ENCODE peak calls at places on chromosomes 6 and 20, in six cellular contexts. K, U, P, Y, J and O are unnamed samples.

GRCh38 chr6:39808934-39809333 is 16.8 kb downstream of the DAAM2 start:
- DNase-seq in K (no peak), U (no peak), P (no peak), Y (no peak), J (no peak), O (no peak)

GRCh38 chr6:5514353-5514752 is 253.0 kb downstream of the FARS2 start:
- DNase-seq in K (no peak), U (no peak), P (no peak), Y (no peak), J (no peak), O (no peak)

GRCh38 chr6:16909599-16910360 is 148.5 kb upstream of the ATXN1 start:
- DNase-seq in K (no peak), U (no peak), P (no peak), Y (no peak), J (no peak), O (no peak)

GRCh38 chr20:9532069-9532809 is 17.8 kb downstream of the LAMP5 start:
- DNase-seq in K (no peak), U (no peak), P (peak; percentile 35), Y (no peak), J (no peak), O (no peak)

GRCh38 chr20:47220161-47220582 is 136.3 kb downstream of the ZMYND8 start:
- DNase-seq in K (no peak), U (no peak), P (no peak), Y (peak; percentile 53), J (no peak), O (no peak)

GRCh38 chr20:37519508-37520416 is 1.3 kb upstream of the NNAT start:
- DNase-seq in K (no peak), U (peak; percentile 81), P (no peak), Y (no peak), J (no peak), O (no peak)

GRCh38 chr20:49210101-49210749 is 9.0 kb upstream of the DDX27 start:
- DNase-seq in K (no peak), U (no peak), P (no peak), Y (no peak), J (no peak), O (no peak)

GRCh38 chr6:100592929-100593328 is 128.2 kb upstream of the SIM1 start:
- DNase-seq in K (no peak), U (no peak), P (no peak), Y (no peak), J (no peak), O (no peak)

GRCh38 chr20:54188132-54188835 is 14.5 kb upstream of the CYP24A1 start:
- DNase-seq in K (no peak), U (no peak), P (no peak), Y (no peak), J (no peak), O (no peak)

GRCh38 chr20:1718604-1719384 is 61.2 kb upstream of the SIRPG start:
- DNase-seq in K (no peak), U (peak; percentile 80), P (peak; percentile 98), Y (no peak), J (peak; percentile 59), O (peak; percentile 28)

GRCh38 chr6:44377484-44377883 is 10.0 kb upstream of the CDC5L start:
- DNase-seq in K (no peak), U (no peak), P (no peak), Y (no peak), J (no peak), O (no peak)

GRCh38 chr6:44576132-44576601 is 188.7 kb downstream of the CDC5L start:
- DNase-seq in K (no peak), U (no peak), P (no peak), Y (no peak), J (no peak), O (no peak)

GRCh38 chr6:30643656-30644055 is 3.3 kb upstream of the C6orf136 start:
- DNase-seq in K (no peak), U (no peak), P (no peak), Y (no peak), J (no peak), O (no peak)

GRCh38 chr20:50758469-50758868 is 27.1 kb downstream of the PARD6B start:
- DNase-seq in K (no peak), U (no peak), P (peak; percentile 32), Y (no peak), J (no peak), O (no peak)

GRCh38 chr20:4064118-4064962 is 49.0 kb upstream of the RNF24 start:
- DNase-seq in K (peak; percentile 82), U (peak; percentile 96), P (peak; percentile 74), Y (peak; percentile 73), J (peak; percentile 93), O (peak; percentile 85)

GRCh38 chr20:513429-513828 is 30.2 kb downstream of the CSNK2A1 start:
- DNase-seq in K (no peak), U (no peak), P (no peak), Y (no peak), J (no peak), O (no peak)

GRCh38 chr6:168232528-168232927 is 87.0 kb downstream of the DACT2 start:
- DNase-seq in K (no peak), U (no peak), P (no peak), Y (peak; percentile 41), J (no peak), O (no peak)

GRCh38 chr6:16669227-16669626 is 92.0 kb downstream of the ATXN1 start:
- DNase-seq in K (no peak), U (no peak), P (peak; percentile 88), Y (no peak), J (no peak), O (no peak)

GRCh38 chr6:81613606-81614005 is 138.9 kb downstream of the TENT5A start:
- DNase-seq in K (no peak), U (no peak), P (peak; percentile 75), Y (no peak), J (no peak), O (no peak)

GRCh38 chr6:131917318-131917717 is 33.9 kb downstream of the CCN2 start:
- DNase-seq in K (no peak), U (no peak), P (no peak), Y (no peak), J (no peak), O (no peak)

GRCh38 chr6:161598896-161599295 is 325.0 kb upstream of the AGPAT4 start:
- DNase-seq in K (no peak), U (no peak), P (no peak), Y (no peak), J (no peak), O (no peak)

GRCh38 chr20:57260065-57260958 is 6.1 kb downstream of the BMP7 start:
- DNase-seq in K (no peak), U (no peak), P (no peak), Y (no peak), J (no peak), O (no peak)
- H3K27me3 ChIP-seq in K (peaks cover 29% of the 10 kb centered on the region), U (peaks cover 58% of the 10 kb centered on the region), P (peaks cover 34% of the 10 kb centered on the region), Y (peaks cover 20% of the 10 kb centered on the region), J (peaks cover 84% of the 10 kb centered on the region), O (no peaks in the 10 kb centered on the region)

GRCh38 chr6:47718571-47718970 is 20.2 kb downstream of the ADGRF4 start:
- DNase-seq in K (no peak), U (no peak), P (no peak), Y (no peak), J (no peak), O (no peak)
- H3K27me3 ChIP-seq in K (no peaks in the 10 kb centered on the region), U (no peaks in the 10 kb centered on the region), P (no peaks in the 10 kb centered on the region), Y (no peaks in the 10 kb centered on the region), J (no peaks in the 10 kb centered on the region), O (no peaks in the 10 kb centered on the region)

GRCh38 chr6:98821739-98822405 is 12.5 kb upstream of the POU3F2 start:
- DNase-seq in K (no peak), U (no peak), P (no peak), Y (no peak), J (no peak), O (no peak)
- H3K27me3 ChIP-seq in K (peaks cover 60% of the 10 kb centered on the region), U (peaks cover 41% of the 10 kb centered on the region), P (peaks cover 30% of the 10 kb centered on the region), Y (peaks cover 23% of the 10 kb centered on the region), J (peaks cover 69% of the 10 kb centered on the region), O (peaks cover 10% of the 10 kb centered on the region)

GRCh38 chr6:41371992-41372525 is 36.7 kb downstream of the NCR2 start:
- DNase-seq in K (no peak), U (no peak), P (no peak), Y (peak; percentile 46), J (no peak), O (no peak)
- H3K27me3 ChIP-seq in K (peaks cover 67% of the 10 kb centered on the region), U (peaks cover 55% of the 10 kb centered on the region), P (peaks cover 44% of the 10 kb centered on the region), Y (peaks cover 76% of the 10 kb centered on the region), J (peaks cover 89% of the 10 kb centered on the region), O (peaks cover 8% of the 10 kb centered on the region)

GRCh38 chr20:13220194-13220856 is 749 bp upstream of the ISM1 start:
- DNase-seq in K (peak; percentile 60), U (peak; percentile 86), P (peak; percentile 15), Y (peak; percentile 78), J (peak; percentile 82), O (peak; percentile 43)

GRCh38 chr20:13221673-13222318 is 722 bp downstream of the ISM1 start:
- DNase-seq in K (no peak), U (peak; percentile 74), P (peak; percentile 46), Y (peak; percentile 75), J (peak; percentile 40), O (peak; percentile 40)

GRCh38 chr20:13220857-13221297 is at the start of gene ISM1:
- DNase-seq in K (no peak), U (no peak), P (no peak), Y (peak; percentile 41), J (peak; percentile 29), O (no peak)

GRCh38 chr20:13222319-13222716 is 1.2 kb downstream of the ISM1 start:
- DNase-seq in K (no peak), U (no peak), P (no peak), Y (no peak), J (no peak), O (no peak)

DNA sequence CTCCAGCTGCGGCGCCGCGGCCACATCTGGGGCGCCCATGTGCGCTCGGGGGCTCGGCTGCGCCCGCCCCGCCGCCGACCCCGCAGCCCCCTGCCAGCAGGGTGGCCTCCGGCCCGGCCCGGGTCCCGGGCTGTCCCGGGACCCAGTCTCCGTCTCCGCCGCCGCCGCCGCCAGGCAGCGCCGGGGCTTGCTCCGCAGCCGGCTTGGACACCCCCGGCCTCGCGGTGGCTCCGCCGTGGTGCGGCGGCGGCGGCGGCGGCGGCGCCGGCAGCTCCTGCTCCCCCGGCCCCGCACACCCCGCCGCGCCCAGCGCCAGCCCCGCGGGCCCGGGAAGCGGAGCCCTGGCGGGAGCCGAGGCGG is 219 bp downstream of the ISM1 start:
- DNase-seq in K (no peak), U (no peak), P (no peak), Y (no peak), J (no peak), O (no peak)
- H3K27me3 ChIP-seq in K (peaks cover 16% of the 10 kb centered on the region), U (peaks cover 40% of the 10 kb centered on the region), P (peaks cover 11% of the 10 kb centered on the region), Y (peaks cover 24% of the 10 kb centered on the region), J (peaks cover 30% of the 10 kb centered on the region), O (no peaks in the 10 kb centered on the region)

GRCh38 chr20:21712443-21713059 is 7.1 kb downstream of the PAX1 start:
- DNase-seq in K (no peak), U (no peak), P (no peak), Y (no peak), J (no peak), O (no peak)
- H3K27me3 ChIP-seq in K (peaks cover 91% of the 10 kb centered on the region), U (peaks cover 89% of the 10 kb centered on the region), P (peaks cover 2% of the 10 kb centered on the region), Y (peaks cover 95% of the 10 kb centered on the region), J (peaks cover 88% of the 10 kb centered on the region), O (peaks cover 19% of the 10 kb centered on the region)